ENCODE peak calls at places on chromosomes 16 and 17, in four cellular contexts. One of them, this sample, is unnamed.

GRCh38 chr17:47719411-47720152 is 13.5 kb upstream of the TBX21 start:
- DNase-seq in CD4-positive, alpha-beta memory T cell: no peak
- DNase-seq in fibroblast of pulmonary artery: no peak
- DNase-seq in spleen: no peak
- DNase-seq in this sample: no peak

GRCh38 chr17:76179496-76180467 is 38.7 kb upstream of the FOXJ1 start:
- DNase-seq in CD4-positive, alpha-beta memory T cell: peak; percentile 67
- DNase-seq in fibroblast of pulmonary artery: peak; percentile 49
- DNase-seq in spleen: no peak
- DNase-seq in this sample: no peak

GRCh38 chr17:647340-648197 is 67.1 kb downstream of the VPS53 start:
- DNase-seq in CD4-positive, alpha-beta memory T cell: no peak
- DNase-seq in fibroblast of pulmonary artery: no peak
- DNase-seq in spleen: no peak
- DNase-seq in this sample: no peak

GRCh38 chr17:40063034-40063765 is 435 bp downstream of the THRA start:
- DNase-seq in CD4-positive, alpha-beta memory T cell: no peak
- DNase-seq in fibroblast of pulmonary artery: peak; percentile 40
- DNase-seq in spleen: peak; percentile 91
- DNase-seq in this sample: peak; percentile 63

GRCh38 chr17:64741038-64741641 is 79.0 kb upstream of the SMURF2 start:
- DNase-seq in CD4-positive, alpha-beta memory T cell: no peak
- DNase-seq in fibroblast of pulmonary artery: peak; percentile 71
- DNase-seq in spleen: no peak
- DNase-seq in this sample: no peak

GRCh38 chr16:2472488-2472864 is 1.4 kb downstream of the NTN3 start:
- DNase-seq in CD4-positive, alpha-beta memory T cell: no peak
- DNase-seq in fibroblast of pulmonary artery: no peak
- DNase-seq in spleen: no peak
- DNase-seq in this sample: no peak

GRCh38 chr16:12557808-12558207 is 245.9 kb downstream of the CPPED1 start:
- DNase-seq in CD4-positive, alpha-beta memory T cell: no peak
- DNase-seq in fibroblast of pulmonary artery: no peak
- DNase-seq in spleen: no peak
- DNase-seq in this sample: no peak

GRCh38 chr17:19010729-19011505 is 6.4 kb upstream of the FAM83G start:
- DNase-seq in CD4-positive, alpha-beta memory T cell: no peak
- DNase-seq in fibroblast of pulmonary artery: no peak
- DNase-seq in spleen: peak; percentile 33
- DNase-seq in this sample: no peak

GRCh38 chr16:75105306-75106061 is 11.1 kb downstream of the LDHD start:
- DNase-seq in CD4-positive, alpha-beta memory T cell: no peak
- DNase-seq in fibroblast of pulmonary artery: peak; percentile 30
- DNase-seq in spleen: peak; percentile 78
- DNase-seq in this sample: peak; percentile 11

GRCh38 chr17:9935408-9935807 is 30.3 kb upstream of the RCVRN start:
- DNase-seq in CD4-positive, alpha-beta memory T cell: no peak
- DNase-seq in fibroblast of pulmonary artery: no peak
- DNase-seq in spleen: no peak
- DNase-seq in this sample: no peak

GRCh38 chr16:660459-661183 is 7.3 kb upstream of the RHOT2 start:
- DNase-seq in CD4-positive, alpha-beta memory T cell: peak; percentile 56
- DNase-seq in fibroblast of pulmonary artery: peak; percentile 76
- DNase-seq in spleen: peak; percentile 95
- DNase-seq in this sample: peak; percentile 31

This sample was measured in NCI-H146.